ENCODE peak calls at places on chromosomes 2 and 18, in eight cellular contexts. One of them, this sample, is unnamed.

GRCh38 chr18:62187543-62188378 is 706 bp downstream of the RELCH start:
- DNase-seq in uterus: no peak
- DNase-seq in AG10803: peak; percentile 11
- DNase-seq in cardiac muscle cell: peak; percentile 77
- DNase-seq in endothelial cell: peak; percentile 21
- DNase-seq in choroid plexus epithelial cell: peak; percentile 50
- DNase-seq in CD4-positive, alpha-beta T cell: no peak
- DNase-seq in left ventricle myocardium inferior: no peak
- DNase-seq in this sample: no peak

GRCh38 chr2:185862657-185863398 is 124.2 kb downstream of the FSIP2 start:
- DNase-seq in left ventricle myocardium inferior: no peak
- DNase-seq in choroid plexus epithelial cell: no peak
- DNase-seq in endothelial cell: no peak
- DNase-seq in uterus: no peak
- DNase-seq in cardiac muscle cell: no peak
- DNase-seq in AG10803: no peak
- DNase-seq in CD4-positive, alpha-beta T cell: no peak
- DNase-seq in this sample: no peak

GRCh38 chr2:146734042-146734715 is 1110.7 kb upstream of the ACVR2A start:
- DNase-seq in AG10803: peak; percentile 59
- DNase-seq in choroid plexus epithelial cell: peak; percentile 90
- DNase-seq in CD4-positive, alpha-beta T cell: no peak
- DNase-seq in left ventricle myocardium inferior: no peak
- DNase-seq in endothelial cell: peak; percentile 28
- DNase-seq in cardiac muscle cell: peak; percentile 64
- DNase-seq in uterus: no peak
- DNase-seq in this sample: no peak

GRCh38 chr18:24656571-24656971 is 196.1 kb downstream of the HRH4 start:
- DNase-seq in uterus: no peak
- DNase-seq in endothelial cell: no peak
- DNase-seq in CD4-positive, alpha-beta T cell: no peak
- DNase-seq in choroid plexus epithelial cell: no peak
- DNase-seq in AG10803: peak; percentile 18
- DNase-seq in left ventricle myocardium inferior: no peak
- DNase-seq in cardiac muscle cell: no peak
- DNase-seq in this sample: peak; percentile 84

GRCh38 chr2:98773169-98773568 is 42.2 kb upstream of the MGAT4A start:
- DNase-seq in AG10803: no peak
- DNase-seq in cardiac muscle cell: no peak
- DNase-seq in choroid plexus epithelial cell: no peak
- DNase-seq in CD4-positive, alpha-beta T cell: no peak
- DNase-seq in left ventricle myocardium inferior: no peak
- DNase-seq in endothelial cell: no peak
- DNase-seq in uterus: no peak
- DNase-seq in this sample: no peak

GRCh38 chr2:203498161-203498560 is 36.9 kb downstream of the RAPH1 start:
- DNase-seq in endothelial cell: no peak
- DNase-seq in left ventricle myocardium inferior: no peak
- DNase-seq in cardiac muscle cell: no peak
- DNase-seq in choroid plexus epithelial cell: peak; percentile 81
- DNase-seq in AG10803: peak; percentile 65
- DNase-seq in uterus: no peak
- DNase-seq in CD4-positive, alpha-beta T cell: no peak
- DNase-seq in this sample: peak; percentile 34

GRCh38 chr18:3950668-3951413 is 500.9 kb downstream of the TGIF1 start:
- DNase-seq in left ventricle myocardium inferior: no peak
- DNase-seq in AG10803: no peak
- DNase-seq in cardiac muscle cell: no peak
- DNase-seq in uterus: no peak
- DNase-seq in CD4-positive, alpha-beta T cell: no peak
- DNase-seq in endothelial cell: no peak
- DNase-seq in choroid plexus epithelial cell: no peak
- DNase-seq in this sample: no peak

GRCh38 chr2:73059106-73059505 is 12.4 kb downstream of the SFXN5 start:
- DNase-seq in CD4-positive, alpha-beta T cell: no peak
- DNase-seq in AG10803: no peak
- DNase-seq in cardiac muscle cell: no peak
- DNase-seq in choroid plexus epithelial cell: no peak
- DNase-seq in left ventricle myocardium inferior: no peak
- DNase-seq in uterus: no peak
- DNase-seq in endothelial cell: no peak
- DNase-seq in this sample: no peak

GRCh38 chr2:68740184-68740914 is 5.7 kb downstream of the ARHGAP25 start:
- DNase-seq in choroid plexus epithelial cell: peak; percentile 74
- DNase-seq in AG10803: no peak
- DNase-seq in left ventricle myocardium inferior: no peak
- DNase-seq in CD4-positive, alpha-beta T cell: no peak
- DNase-seq in uterus: no peak
- DNase-seq in endothelial cell: no peak
- DNase-seq in cardiac muscle cell: no peak
- DNase-seq in this sample: no peak

GRCh38 chr2:242010567-242011513 is 141.3 kb downstream of the RTP5 start:
- DNase-seq in cardiac muscle cell: no peak
- DNase-seq in endothelial cell: no peak
- DNase-seq in CD4-positive, alpha-beta T cell: no peak
- DNase-seq in choroid plexus epithelial cell: peak; percentile 26
- DNase-seq in left ventricle myocardium inferior: no peak
- DNase-seq in AG10803: peak; percentile 9
- DNase-seq in uterus: no peak
- DNase-seq in this sample: no peak

GRCh38 chr18:11728247-11728646 is 39.2 kb downstream of the GNAL start:
- DNase-seq in uterus: no peak
- DNase-seq in choroid plexus epithelial cell: peak; percentile 71
- DNase-seq in endothelial cell: peak; percentile 18
- DNase-seq in cardiac muscle cell: peak; percentile 51
- DNase-seq in CD4-positive, alpha-beta T cell: no peak
- DNase-seq in AG10803: peak; percentile 6
- DNase-seq in left ventricle myocardium inferior: no peak
- DNase-seq in this sample: no peak

GRCh38 chr2:121532894-121533293 is 2.2 kb downstream of the RNU4ATAC start:
- DNase-seq in cardiac muscle cell: no peak
- DNase-seq in CD4-positive, alpha-beta T cell: no peak
- DNase-seq in left ventricle myocardium inferior: no peak
- DNase-seq in choroid plexus epithelial cell: no peak
- DNase-seq in AG10803: no peak
- DNase-seq in uterus: no peak
- DNase-seq in endothelial cell: no peak
- DNase-seq in this sample: peak; percentile 35

GRCh38 chr2:12498286-12498685 is 218.4 kb upstream of the TRIB2 start:
- DNase-seq in left ventricle myocardium inferior: no peak
- DNase-seq in cardiac muscle cell: no peak
- DNase-seq in choroid plexus epithelial cell: no peak
- DNase-seq in uterus: no peak
- DNase-seq in endothelial cell: no peak
- DNase-seq in CD4-positive, alpha-beta T cell: no peak
- DNase-seq in AG10803: no peak
- DNase-seq in this sample: no peak

GRCh38 chr2:173684896-173685485 is 280.2 kb downstream of the SP3 start:
- DNase-seq in choroid plexus epithelial cell: no peak
- DNase-seq in CD4-positive, alpha-beta T cell: no peak
- DNase-seq in cardiac muscle cell: no peak
- DNase-seq in left ventricle myocardium inferior: no peak
- DNase-seq in endothelial cell: no peak
- DNase-seq in uterus: no peak
- DNase-seq in AG10803: no peak
- DNase-seq in this sample: no peak

GRCh38 chr2:204072443-204073324 is 136.1 kb downstream of the ICOS start:
- DNase-seq in left ventricle myocardium inferior: no peak
- DNase-seq in CD4-positive, alpha-beta T cell: peak; percentile 47
- DNase-seq in cardiac muscle cell: peak; percentile 45
- DNase-seq in endothelial cell: peak; percentile 67
- DNase-seq in uterus: no peak
- DNase-seq in choroid plexus epithelial cell: peak; percentile 16
- DNase-seq in AG10803: peak; percentile 5
- DNase-seq in this sample: no peak

GRCh38 chr2:49490710-49491109 is 336.4 kb upstream of the FSHR start:
- DNase-seq in choroid plexus epithelial cell: no peak
- DNase-seq in CD4-positive, alpha-beta T cell: no peak
- DNase-seq in uterus: no peak
- DNase-seq in left ventricle myocardium inferior: no peak
- DNase-seq in endothelial cell: peak; percentile 62
- DNase-seq in cardiac muscle cell: peak; percentile 48
- DNase-seq in AG10803: no peak
- DNase-seq in this sample: no peak

GRCh38 chr2:218418321-218418716 is 604 bp upstream of the VIL1 start:
- DNase-seq in left ventricle myocardium inferior: no peak
- DNase-seq in endothelial cell: no peak
- DNase-seq in AG10803: no peak
- DNase-seq in uterus: no peak
- DNase-seq in choroid plexus epithelial cell: no peak
- DNase-seq in cardiac muscle cell: no peak
- DNase-seq in CD4-positive, alpha-beta T cell: no peak
- DNase-seq in this sample: no peak

GRCh38 chr2:65565681-65566080 is 133.3 kb upstream of the SPRED2 start:
- DNase-seq in uterus: no peak
- DNase-seq in AG10803: no peak
- DNase-seq in left ventricle myocardium inferior: no peak
- DNase-seq in choroid plexus epithelial cell: no peak
- DNase-seq in CD4-positive, alpha-beta T cell: no peak
- DNase-seq in endothelial cell: no peak
- DNase-seq in cardiac muscle cell: no peak
- DNase-seq in this sample: no peak

GRCh38 chr2:224847961-224848850 is 132.0 kb upstream of the CCDC195 start:
- DNase-seq in left ventricle myocardium inferior: peak; percentile 19
- DNase-seq in uterus: no peak
- DNase-seq in cardiac muscle cell: peak; percentile 56
- DNase-seq in AG10803: peak; percentile 90
- DNase-seq in choroid plexus epithelial cell: peak; percentile 64
- DNase-seq in CD4-positive, alpha-beta T cell: no peak
- DNase-seq in endothelial cell: no peak
- DNase-seq in this sample: no peak

GRCh38 chr2:239053801-239054503 is 206.1 kb downstream of the TWIST2 start:
- DNase-seq in AG10803: no peak
- DNase-seq in cardiac muscle cell: no peak
- DNase-seq in CD4-positive, alpha-beta T cell: no peak
- DNase-seq in choroid plexus epithelial cell: no peak
- DNase-seq in left ventricle myocardium inferior: no peak
- DNase-seq in endothelial cell: no peak
- DNase-seq in uterus: no peak
- DNase-seq in this sample: no peak

GRCh38 chr18:6951336-6952090 is 166.1 kb downstream of the LAMA1 start:
- DNase-seq in uterus: no peak
- DNase-seq in cardiac muscle cell: no peak
- DNase-seq in endothelial cell: no peak
- DNase-seq in CD4-positive, alpha-beta T cell: no peak
- DNase-seq in choroid plexus epithelial cell: no peak
- DNase-seq in AG10803: no peak
- DNase-seq in left ventricle myocardium inferior: no peak
- DNase-seq in this sample: no peak

GRCh38 chr2:2582998-2583545 is 252.0 kb upstream of the MYT1L start:
- DNase-seq in AG10803: no peak
- DNase-seq in left ventricle myocardium inferior: no peak
- DNase-seq in endothelial cell: no peak
- DNase-seq in uterus: no peak
- DNase-seq in cardiac muscle cell: no peak
- DNase-seq in choroid plexus epithelial cell: no peak
- DNase-seq in CD4-positive, alpha-beta T cell: no peak
- DNase-seq in this sample: no peak

GRCh38 chr2:2580341-2580740 is 249.3 kb upstream of the MYT1L start:
- DNase-seq in left ventricle myocardium inferior: no peak
- DNase-seq in endothelial cell: no peak
- DNase-seq in AG10803: no peak
- DNase-seq in choroid plexus epithelial cell: no peak
- DNase-seq in cardiac muscle cell: no peak
- DNase-seq in CD4-positive, alpha-beta T cell: no peak
- DNase-seq in uterus: no peak
- DNase-seq in this sample: no peak

GRCh38 chr2:2577366-2577765 is 246.3 kb upstream of the MYT1L start:
- DNase-seq in AG10803: no peak
- DNase-seq in choroid plexus epithelial cell: no peak
- DNase-seq in CD4-positive, alpha-beta T cell: no peak
- DNase-seq in endothelial cell: no peak
- DNase-seq in left ventricle myocardium inferior: no peak
- DNase-seq in cardiac muscle cell: no peak
- DNase-seq in uterus: no peak
- DNase-seq in this sample: no peak

GRCh38 chr2:2579814-2580213 is 248.7 kb upstream of the MYT1L start:
- DNase-seq in uterus: no peak
- DNase-seq in CD4-positive, alpha-beta T cell: no peak
- DNase-seq in left ventricle myocardium inferior: no peak
- DNase-seq in cardiac muscle cell: no peak
- DNase-seq in AG10803: no peak
- DNase-seq in endothelial cell: no peak
- DNase-seq in choroid plexus epithelial cell: no peak
- DNase-seq in this sample: no peak

GRCh38 chr2:2581331-2582159 is 250.5 kb upstream of the MYT1L start:
- DNase-seq in CD4-positive, alpha-beta T cell: no peak
- DNase-seq in left ventricle myocardium inferior: no peak
- DNase-seq in choroid plexus epithelial cell: no peak
- DNase-seq in endothelial cell: no peak
- DNase-seq in AG10803: no peak
- DNase-seq in cardiac muscle cell: no peak
- DNase-seq in uterus: no peak
- DNase-seq in this sample: no peak
- TF ChIP-seq CTCF in CD4-positive, alpha-beta T cell: no peak
- TF ChIP-seq CTCF in left ventricle myocardium inferior: no peak
- TF ChIP-seq CTCF in choroid plexus epithelial cell: no peak
- TF ChIP-seq CTCF in endothelial cell: no peak
- TF ChIP-seq CTCF in AG10803: no peak
- TF ChIP-seq CTCF in cardiac muscle cell: no peak
- TF ChIP-seq CTCF in uterus: no peak
- TF ChIP-seq CTCF in this sample: no peak

GRCh38 chr18:55879331-55879730 is 291.3 kb upstream of the TCF4 start:
- DNase-seq in endothelial cell: no peak
- DNase-seq in uterus: no peak
- DNase-seq in choroid plexus epithelial cell: no peak
- DNase-seq in left ventricle myocardium inferior: no peak
- DNase-seq in CD4-positive, alpha-beta T cell: no peak
- DNase-seq in AG10803: no peak
- DNase-seq in cardiac muscle cell: no peak
- DNase-seq in this sample: no peak
- TF ChIP-seq CTCF in endothelial cell: no peak
- TF ChIP-seq CTCF in uterus: no peak
- TF ChIP-seq CTCF in choroid plexus epithelial cell: no peak
- TF ChIP-seq CTCF in left ventricle myocardium inferior: no peak
- TF ChIP-seq CTCF in CD4-positive, alpha-beta T cell: no peak
- TF ChIP-seq CTCF in AG10803: no peak
- TF ChIP-seq CTCF in cardiac muscle cell: no peak
- TF ChIP-seq CTCF in this sample: no peak

GRCh38 chr2:129301431-129301913 is 678.0 kb upstream of the RAB6C start:
- DNase-seq in AG10803: peak; percentile 12
- DNase-seq in endothelial cell: no peak
- DNase-seq in uterus: no peak
- DNase-seq in CD4-positive, alpha-beta T cell: no peak
- DNase-seq in left ventricle myocardium inferior: no peak
- DNase-seq in choroid plexus epithelial cell: no peak
- DNase-seq in cardiac muscle cell: no peak
- DNase-seq in this sample: no peak
- TF ChIP-seq CTCF in AG10803: no peak
- TF ChIP-seq CTCF in endothelial cell: no peak
- TF ChIP-seq CTCF in uterus: no peak
- TF ChIP-seq CTCF in CD4-positive, alpha-beta T cell: no peak
- TF ChIP-seq CTCF in left ventricle myocardium inferior: no peak
- TF ChIP-seq CTCF in choroid plexus epithelial cell: no peak
- TF ChIP-seq CTCF in cardiac muscle cell: no peak
- TF ChIP-seq CTCF in this sample: no peak

DNA sequence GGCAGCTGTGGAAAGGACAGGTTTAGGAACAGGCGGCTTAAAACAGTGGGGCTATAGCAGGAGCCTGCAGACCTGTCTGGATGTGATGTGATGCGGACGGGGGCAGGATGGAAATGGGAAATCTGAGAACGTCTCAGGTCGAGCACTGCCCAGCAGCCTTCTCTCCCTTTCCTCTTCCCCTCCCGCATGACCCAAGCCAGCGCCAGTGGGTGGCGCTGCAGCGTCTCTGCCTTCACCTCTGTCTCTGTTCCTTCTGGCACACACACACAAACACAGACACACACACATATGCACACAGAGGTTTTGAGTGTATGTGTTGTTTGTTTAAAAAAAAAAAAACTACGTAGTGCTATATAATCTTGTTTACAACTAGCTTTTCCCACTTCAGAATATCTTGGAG is 82.0 kb upstream of the SLC66A3 start:
- DNase-seq in endothelial cell: peak; percentile 74
- DNase-seq in uterus: no peak
- DNase-seq in AG10803: peak; percentile 40
- DNase-seq in choroid plexus epithelial cell: peak; percentile 67
- DNase-seq in CD4-positive, alpha-beta T cell: no peak
- DNase-seq in left ventricle myocardium inferior: no peak
- DNase-seq in cardiac muscle cell: peak; percentile 69
- DNase-seq in this sample: no peak
- TF ChIP-seq CTCF in endothelial cell: no peak
- TF ChIP-seq CTCF in uterus: no peak
- TF ChIP-seq CTCF in AG10803: peak; percentile 49
- TF ChIP-seq CTCF in choroid plexus epithelial cell: peak; percentile 77
- TF ChIP-seq CTCF in CD4-positive, alpha-beta T cell: no peak
- TF ChIP-seq CTCF in left ventricle myocardium inferior: peak; percentile 42
- TF ChIP-seq CTCF in cardiac muscle cell: peak; percentile 65
- TF ChIP-seq CTCF in this sample: peak; percentile 68

This sample was measured in kidney epithelial cell.